ENCODE peak calls at places on chromosome 21, in seven cellular contexts. G is cardiac muscle cell; O is AG09309; F is lung; J is heart left ventricle; U is lower lobe of right lung; K is CD8-positive, alpha-beta T cell. S is an unnamed sample.

GRCh38 chr21:34126691-34127090 is 53.3 kb downstream of the MRPS6 start:
- DNase-seq in G (no peak), O (no peak), F (no peak), J (no peak), U (no peak), K (no peak), S (no peak)

GRCh38 chr21:24217141-24217540 is 1390.1 kb downstream of the MRPL39 start:
- DNase-seq in G (no peak), O (no peak), F (no peak), J (no peak), U (no peak), K (no peak), S (no peak)

GRCh38 chr21:41361786-41362604 is at the start of gene MX2:
- DNase-seq in G (peak), O (peak), F (peak), J (peak), U (peak), K (peak), S (peak)

GRCh38 chr21:38775733-38776132 is 30.0 kb upstream of the ETS2 start:
- DNase-seq in G (no peak), O (no peak), F (no peak), J (no peak), U (no peak), K (no peak), S (no peak)

GRCh38 chr21:26528882-26529281 is 44.2 kb downstream of the CYYR1 start:
- DNase-seq in G (no peak), O (no peak), F (no peak), J (no peak), U (no peak), K (no peak), S (no peak)

GRCh38 chr21:31222142-31222541 is 121.9 kb downstream of the TIAM1 start:
- DNase-seq in G (peak), O (no peak), F (no peak), J (no peak), U (no peak), K (no peak), S (no peak)

GRCh38 chr21:43278766-43279577 is 110.2 kb downstream of the CRYAA start:
- DNase-seq in G (no peak), O (no peak), F (no peak), J (no peak), U (peak), K (no peak), S (no peak)

GRCh38 chr21:38831526-38832467 is 26.1 kb downstream of the ETS2 start:
- DNase-seq in G (peak), O (peak), F (peak), J (peak), U (peak), K (no peak), S (peak)

GRCh38 chr21:37780991-37781983 is 135.0 kb downstream of the KCNJ6 start:
- DNase-seq in G (no peak), O (no peak), F (no peak), J (no peak), U (no peak), K (no peak), S (no peak)

GRCh38 chr21:31482460-31482859 is 138.4 kb upstream of the TIAM1 start:
- DNase-seq in G (no peak), O (no peak), F (no peak), J (no peak), U (no peak), K (no peak), S (no peak)

GRCh38 chr21:24658016-24658415 is 949.3 kb downstream of the MRPL39 start:
- DNase-seq in G (no peak), O (no peak), F (no peak), J (no peak), U (no peak), K (no peak), S (no peak)

GRCh38 chr21:14382835-14383595 is at the start of gene HSPA13:
- DNase-seq in G (peak), O (peak), F (peak), J (peak), U (peak), K (peak), S (peak)

GRCh38 chr21:32193066-32193465 is 85.8 kb downstream of the MIS18A start:
- DNase-seq in G (no peak), O (no peak), F (peak), J (no peak), U (no peak), K (no peak), S (no peak)

GRCh38 chr21:42421018-42421793 is 17.5 kb downstream of the UBASH3A start:
- DNase-seq in G (no peak), O (no peak), F (no peak), J (no peak), U (no peak), K (no peak), S (no peak)

GRCh38 chr21:42918291-42918690 is 7.1 kb downstream of the ERVH48-1 start:
- DNase-seq in G (no peak), O (no peak), F (no peak), J (no peak), U (no peak), K (no peak), S (no peak)

GRCh38 chr21:32719085-32719484 is 8.7 kb downstream of the SYNJ1 start:
- DNase-seq in G (no peak), O (no peak), F (no peak), J (no peak), U (no peak), K (no peak), S (no peak)

GRCh38 chr21:31394309-31394708 is 50.2 kb upstream of the TIAM1 start:
- DNase-seq in G (no peak), O (no peak), F (no peak), J (no peak), U (no peak), K (no peak), S (no peak)

GRCh38 chr21:27269646-27270045 is 302.8 kb upstream of the ADAMTS5 start:
- DNase-seq in G (peak), O (peak), F (no peak), J (no peak), U (no peak), K (no peak), S (no peak)

GRCh38 chr21:44742418-44743153 is 31.2 kb upstream of the TSPEAR start:
- DNase-seq in G (peak), O (no peak), F (no peak), J (no peak), U (no peak), K (no peak), S (no peak)
- TF ChIP-seq CTCF in G (peak), O (peak), F (no peak), J (peak), U (peak), K (peak), S (no peak)

GRCh38 chr21:16002872-16003466 is 273.2 kb downstream of the USP25 start:
- DNase-seq in G (peak), O (peak), F (no peak), J (no peak), U (no peak), K (no peak), S (no peak)
- TF ChIP-seq CTCF in G (peak), O (peak), F (no peak), J (peak), U (peak), K (no peak), S (no peak)

GRCh38 chr21:35138665-35139381 is 89.7 kb upstream of the RUNX1 start:
- DNase-seq in G (peak), O (no peak), F (no peak), J (no peak), U (no peak), K (peak), S (no peak)
- TF ChIP-seq CTCF in G (no peak), O (no peak), F (no peak), J (no peak), U (no peak), K (no peak), S (no peak)

GRCh38 chr21:44286716-44287632 is 1.3 kb downstream of the AIRE start:
- DNase-seq in G (no peak), O (no peak), F (no peak), J (no peak), U (no peak), K (no peak), S (no peak)
- TF ChIP-seq CTCF in G (no peak), O (no peak), F (no peak), J (no peak), U (no peak), K (no peak), S (no peak)

GRCh38 chr21:22871692-22872091 is 1873.5 kb downstream of the NCAM2 start:
- DNase-seq in G (no peak), O (no peak), F (no peak), J (no peak), U (no peak), K (no peak), S (no peak)
- TF ChIP-seq CTCF in G (no peak), O (no peak), F (no peak), J (no peak), U (no peak), K (no peak), S (no peak)

DNA sequence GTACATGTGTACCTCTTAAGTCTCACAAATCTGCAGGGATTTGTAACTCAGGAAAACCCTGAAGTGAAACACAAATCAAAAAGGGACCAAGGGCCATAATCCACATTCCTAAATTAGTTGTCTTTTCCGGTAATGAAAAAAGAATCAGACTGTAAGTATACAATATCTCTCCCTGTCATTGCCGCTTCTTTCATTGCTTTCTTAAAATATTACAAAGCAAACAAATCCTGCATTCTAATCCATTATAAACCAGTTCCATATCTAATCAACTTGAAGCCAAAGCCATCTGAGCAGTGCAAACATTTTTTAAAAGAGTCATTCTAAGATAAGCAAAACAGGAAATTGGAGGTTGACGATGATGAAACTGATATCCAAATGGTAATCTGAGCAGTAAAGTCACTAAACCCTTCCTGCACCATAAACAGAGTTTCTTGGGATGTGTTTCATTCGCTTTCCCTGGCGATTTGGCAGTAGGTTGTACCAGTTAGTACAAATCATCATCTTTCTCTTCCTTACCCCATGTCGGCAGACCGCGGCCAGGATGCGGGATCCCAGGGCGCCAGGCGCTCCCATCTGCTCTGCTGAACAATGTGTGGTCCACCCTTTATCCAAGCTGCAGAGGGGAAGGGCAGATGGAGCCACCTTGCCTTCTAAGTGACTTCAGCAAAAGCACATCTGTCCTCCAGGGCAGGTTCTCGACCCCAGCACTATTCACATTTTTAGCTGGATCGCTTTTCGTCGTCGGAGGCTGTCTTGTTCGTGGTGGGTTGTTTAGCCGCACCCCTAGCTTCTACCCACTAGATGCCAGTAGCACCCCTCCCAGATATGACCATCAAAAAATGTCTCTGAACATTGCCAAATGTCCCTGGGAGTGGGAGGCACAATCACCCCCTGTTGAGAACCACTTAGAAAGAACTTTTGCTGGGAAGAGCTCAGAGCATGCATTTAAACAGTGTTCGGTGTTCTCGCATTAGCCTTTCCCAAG is 58.4 kb upstream of the SIM2 start:
- DNase-seq in G (no peak), O (no peak), F (no peak), J (no peak), U (no peak), K (no peak), S (no peak)
- TF ChIP-seq CTCF in G (no peak), O (no peak), F (no peak), J (no peak), U (no peak), K (no peak), S (no peak)

GRCh38 chr21:29670228-29670627 is 269.6 kb downstream of the GRIK1 start:
- DNase-seq in G (no peak), O (no peak), F (no peak), J (no peak), U (no peak), K (no peak), S (no peak)

GRCh38 chr21:29669416-29669815 is 270.4 kb downstream of the GRIK1 start:
- DNase-seq in G (no peak), O (no peak), F (no peak), J (no peak), U (no peak), K (no peak), S (no peak)

GRCh38 chr21:29674343-29674742 is 265.5 kb downstream of the GRIK1 start:
- DNase-seq in G (no peak), O (no peak), F (no peak), J (no peak), U (no peak), K (no peak), S (no peak)

GRCh38 chr21:29673096-29673610 is 266.6 kb downstream of the GRIK1 start:
- DNase-seq in G (no peak), O (no peak), F (no peak), J (no peak), U (no peak), K (no peak), S (no peak)

GRCh38 chr21:29671728-29672127 is 268.1 kb downstream of the GRIK1 start:
- DNase-seq in G (no peak), O (no peak), F (no peak), J (no peak), U (no peak), K (no peak), S (no peak)
- TF ChIP-seq CTCF in G (no peak), O (no peak), F (no peak), J (no peak), U (no peak), K (no peak), S (no peak)

GRCh38 chr21:29092102-29092959 is 18.9 kb upstream of the CCT8 start:
- DNase-seq in G (peak), O (no peak), F (no peak), J (no peak), U (no peak), K (no peak), S (no peak)
- TF ChIP-seq CTCF in G (peak), O (peak), F (no peak), J (no peak), U (no peak), K (no peak), S (no peak)